ENCODE peak calls at places on chromosomes 2 and 18, in six cellular contexts. D is D341Med, E is GM23338, O is EL, V is HTR-8/SVneo, I is cardiac fibroblast. A is an unnamed sample.

GRCh38 chr2:55052087-55053061 is 2.1 kb upstream of the RTN4 start:
- DNase-seq in I (no peak), O (no peak), E (no peak), V (no peak), D (no peak), A (no peak)

GRCh38 chr2:153403937-153404336 is 74.6 kb downstream of the RPRM start:
- DNase-seq in D (no peak), E (no peak), I (no peak), O (no peak), V (no peak), A (no peak)

GRCh38 chr2:230602562-230603230 is 109.9 kb upstream of the CAB39 start:
- DNase-seq in D (no peak), I (no peak), E (no peak), O (no peak), V (no peak), A (no peak)

GRCh38 chr2:11056614-11057013 is 98.7 kb upstream of the SLC66A3 start:
- DNase-seq in I (peak; percentile 68), E (no peak), O (peak; percentile 92), D (no peak), V (peak; percentile 70), A (peak; percentile 8)

GRCh38 chr2:160427629-160428424 is 65.8 kb downstream of the RBMS1 start:
- DNase-seq in O (peak; percentile 64), E (no peak), I (peak; percentile 92), V (no peak), D (no peak), A (no peak)

GRCh38 chr2:4618141-4618540 is 914.8 kb downstream of the DCDC2C start:
- DNase-seq in E (no peak), V (no peak), O (no peak), I (no peak), D (no peak), A (no peak)

GRCh38 chr2:187369471-187369870 is 78.6 kb downstream of the CALCRL start:
- DNase-seq in V (no peak), E (no peak), I (no peak), D (no peak), O (no peak), A (no peak)

GRCh38 chr18:59228361-59228760 is 8.4 kb downstream of the GRP start:
- DNase-seq in V (no peak), E (no peak), I (no peak), D (no peak), O (peak; percentile 48), A (no peak)

GRCh38 chr2:241842620-241843211 is 16.0 kb downstream of the PDCD1 start:
- DNase-seq in D (peak; percentile 27), I (no peak), V (no peak), E (no peak), O (no peak), A (no peak)

GRCh38 chr2:127674241-127675209 is 805 bp downstream of the LIMS2 start:
- DNase-seq in V (peak; percentile 48), D (peak; percentile 82), O (peak; percentile 40), E (peak; percentile 47), I (no peak), A (no peak)

GRCh38 chr2:152155209-152155608 is 20.4 kb downstream of the STAM2 start:
- DNase-seq in V (no peak), D (no peak), I (peak; percentile 11), O (no peak), E (no peak), A (no peak)

GRCh38 chr2:208012449-208012848 is 12.9 kb downstream of the PLEKHM3 start:
- DNase-seq in V (no peak), D (no peak), O (no peak), E (no peak), I (no peak), A (no peak)

GRCh38 chr2:137952586-137953129 is 11.6 kb upstream of the HNMT start:
- DNase-seq in O (no peak), D (no peak), I (no peak), V (no peak), E (no peak), A (no peak)

GRCh38 chr2:25651782-25652455 is 21.5 kb downstream of the DTNB start:
- DNase-seq in O (no peak), E (no peak), D (no peak), I (no peak), V (no peak), A (no peak)

GRCh38 chr2:219687882-219688559 is 60.6 kb downstream of the SLC4A3 start:
- DNase-seq in I (no peak), V (no peak), D (no peak), O (no peak), E (peak; percentile 54), A (no peak)

GRCh38 chr2:27655155-27655951 is 8.1 kb downstream of the SUPT7L start:
- DNase-seq in D (peak; percentile 42), E (peak; percentile 11), I (peak; percentile 45), V (no peak), O (peak; percentile 40), A (no peak)

GRCh38 chr2:70685771-70686171 is 82.2 kb downstream of the ADD2 start:
- DNase-seq in V (no peak), O (no peak), E (no peak), I (no peak), D (peak; percentile 38), A (no peak)

GRCh38 chr18:2572892-2573291 is 1.5 kb downstream of the NDC80 start:
- DNase-seq in D (no peak), O (no peak), E (no peak), V (no peak), I (no peak), A (no peak)

GRCh38 chr2:231344851-231345250 is 50.7 kb upstream of the B3GNT7 start:
- DNase-seq in V (no peak), O (no peak), I (no peak), E (no peak), D (no peak), A (no peak)

GRCh38 chr2:199659207-199659606 is 191.8 kb downstream of the FTCDNL1 start:
- DNase-seq in O (peak; percentile 30), E (peak; percentile 92), I (peak; percentile 19), V (peak; percentile 30), D (no peak), A (peak; percentile 38)

GRCh38 chr2:236536727-236537398 is 32.8 kb upstream of the ACKR3 start:
- DNase-seq in I (no peak), V (no peak), O (no peak), E (no peak), D (no peak), A (no peak)

GRCh38 chr2:239768031-239768800 is 256.9 kb downstream of the NDUFA10 start:
- DNase-seq in I (no peak), V (no peak), D (no peak), O (no peak), E (no peak), A (no peak)